ENCODE peak calls at places on chromosome 22, in ten cellular contexts. E, K, R, N, C, W, H, U, G and O are unnamed samples.
A peak's percentile ranks its signal among the peaks of the same experiment; 100 is the strongest.

GRCh38 chr22:39928556-39929401 is 27.9 kb downstream of the GRAP2 start:
- DNase-seq in R (no peak), C (no peak), N (no peak), U (no peak), E (no peak), K (no peak), H (no peak), G (no peak), W (no peak), O (no peak)

GRCh38 chr22:27617214-27617881 is 184.2 kb downstream of the MN1 start:
- DNase-seq in W (no peak), E (no peak), C (no peak), G (no peak), N (no peak), K (no peak), R (no peak), H (no peak), U (no peak), O (no peak)

GRCh38 chr22:41994506-41994905 is 4.1 kb upstream of the WBP2NL start:
- DNase-seq in U (no peak), H (no peak), K (no peak), G (no peak), R (no peak), C (no peak), W (no peak), N (no peak), E (no peak), O (no peak)

GRCh38 chr22:50674606-50675552 is 2.3 kb downstream of the SHANK3 start:
- DNase-seq in C (no peak), W (no peak), K (peak; percentile 26), U (peak; percentile 22), G (peak; percentile 91), E (no peak), H (no peak), N (no peak), R (no peak), O (peak; percentile 43)

GRCh38 chr22:27075891-27076290 is 418.5 kb downstream of the MIAT start:
- DNase-seq in E (no peak), R (no peak), N (no peak), W (no peak), H (no peak), G (no peak), U (peak; percentile 14), K (no peak), C (no peak), O (no peak)

GRCh38 chr22:29302402-29302680 is 4.1 kb upstream of the GAS2L1 start:
- DNase-seq in U (no peak), H (no peak), R (no peak), W (no peak), N (no peak), K (no peak), G (no peak), E (no peak), C (no peak), O (no peak)

GRCh38 chr22:44611880-44612496 is 90.0 kb upstream of the PRR5 start:
- DNase-seq in E (no peak), N (no peak), C (no peak), G (no peak), H (no peak), K (no peak), R (no peak), W (no peak), U (no peak), O (no peak)

GRCh38 chr22:47841166-47841565 is 1078.7 kb downstream of the TBC1D22A start:
- DNase-seq in C (no peak), U (no peak), H (no peak), R (no peak), K (no peak), G (no peak), E (no peak), N (no peak), W (no peak), O (no peak)

GRCh38 chr22:42280836-42281235 is 10.4 kb upstream of the TCF20 start:
- DNase-seq in K (no peak), H (no peak), W (no peak), U (no peak), R (no peak), C (no peak), G (peak; percentile 15), N (no peak), E (no peak), O (no peak)

GRCh38 chr22:19523240-19524169 is 705 bp downstream of the CLDN5 start:
- DNase-seq in U (peak; percentile 33), G (peak; percentile 69), H (no peak), W (peak; percentile 28), N (no peak), K (no peak), C (peak; percentile 43), R (no peak), E (no peak), O (no peak)

GRCh38 chr22:46117206-46118199 is 32.8 kb upstream of the PPARA start:
- DNase-seq in W (no peak), N (no peak), H (no peak), G (no peak), R (no peak), C (no peak), E (no peak), U (no peak), K (no peak), O (no peak)

GRCh38 chr22:49951001-49951677 is 9.4 kb upstream of the PIM3 start:
- DNase-seq in K (no peak), R (no peak), H (no peak), W (peak; percentile 91), E (no peak), N (no peak), U (no peak), C (no peak), G (peak; percentile 38), O (peak; percentile 69)

GRCh38 chr22:49561976-49562375 is 265.7 kb downstream of the BRD1 start:
- DNase-seq in K (no peak), G (no peak), N (no peak), C (no peak), H (no peak), W (no peak), R (no peak), E (no peak), U (peak; percentile 25), O (no peak)

GRCh38 chr22:44698531-44699421 is 3.2 kb upstream of the PRR5 start:
- DNase-seq in H (no peak), N (no peak), W (peak; percentile 76), K (no peak), E (no peak), G (peak; percentile 75), C (peak; percentile 100), U (no peak), R (no peak), O (no peak)

GRCh38 chr22:23113067-23113846 is 28.5 kb downstream of the RSPH14 start:
- DNase-seq in R (no peak), W (peak; percentile 22), N (no peak), K (peak; percentile 36), H (peak; percentile 30), U (no peak), C (peak; percentile 28), G (no peak), E (no peak), O (no peak)

GRCh38 chr22:44975444-44976262 is 34.2 kb downstream of the PHF21B start:
- DNase-seq in R (peak; percentile 61), U (peak; percentile 88), K (peak; percentile 85), G (peak; percentile 92), W (peak; percentile 72), N (peak; percentile 45), C (peak; percentile 82), E (no peak), H (peak; percentile 20), O (no peak)

GRCh38 chr22:38032681-38033521 is 24.3 kb upstream of the PICK1 start:
- DNase-seq in K (no peak), R (no peak), G (no peak), N (no peak), C (peak; percentile 80), U (no peak), E (no peak), W (peak; percentile 78), H (no peak), O (no peak)

GRCh38 chr22:28016781-28017557 is 97.9 kb upstream of the PITPNB start:
- DNase-seq in G (no peak), C (no peak), H (no peak), N (no peak), U (no peak), K (peak; percentile 16), E (no peak), W (no peak), R (no peak), O (no peak)

GRCh38 chr22:40249286-40249685 is 71.6 kb downstream of the TNRC6B start:
- DNase-seq in K (no peak), R (no peak), G (no peak), C (no peak), N (no peak), W (no peak), H (no peak), E (no peak), U (no peak), O (no peak)

GRCh38 chr22:37383342-37383741 is 43.9 kb downstream of the ELFN2 start:
- DNase-seq in H (no peak), N (no peak), E (no peak), U (peak; percentile 60), G (no peak), K (no peak), W (no peak), C (no peak), R (no peak), O (peak; percentile 52)

GRCh38 chr22:28829358-28830181 is 29.2 kb upstream of the XBP1 start:
- DNase-seq in R (peak; percentile 29), K (peak; percentile 78), H (peak; percentile 20), U (peak; percentile 74), E (peak; percentile 61), W (peak; percentile 70), N (peak; percentile 71), C (peak; percentile 72), G (peak; percentile 68), O (peak; percentile 85)

GRCh38 chr22:47651216-47651987 is 889.0 kb downstream of the TBC1D22A start:
- DNase-seq in H (no peak), C (no peak), K (no peak), G (peak; percentile 7), E (no peak), R (no peak), N (no peak), W (no peak), U (no peak), O (no peak)

GRCh38 chr22:47143249-47143938 is 380.9 kb downstream of the TBC1D22A start:
- DNase-seq in N (no peak), K (no peak), C (no peak), R (no peak), H (no peak), W (no peak), E (no peak), U (no peak), G (no peak), O (no peak)

GRCh38 chr22:23094695-23095466 is 24.6 kb downstream of the GNAZ start:
- DNase-seq in K (no peak), C (no peak), U (no peak), R (no peak), W (no peak), H (no peak), E (no peak), N (no peak), G (no peak), O (no peak)

GRCh38 chr22:50227588-50228215 is 17.1 kb downstream of the TUBGCP6 start:
- DNase-seq in N (no peak), C (no peak), K (no peak), W (no peak), G (no peak), E (no peak), H (no peak), R (no peak), U (no peak), O (no peak)

GRCh38 chr22:49763696-49764095 is 64.0 kb downstream of the BRD1 start:
- DNase-seq in G (no peak), N (no peak), C (no peak), R (no peak), W (no peak), E (no peak), H (no peak), U (no peak), K (peak; percentile 17), O (no peak)

GRCh38 chr22:41833369-41834004 is 582 bp downstream of the SREBF2 start:
- DNase-seq in N (peak; percentile 51), U (peak; percentile 48), G (no peak), W (no peak), C (peak; percentile 38), E (peak; percentile 24), R (no peak), H (peak; percentile 53), K (peak; percentile 42), O (peak; percentile 43)

GRCh38 chr22:49211176-49211575 is 616.5 kb downstream of the BRD1 start:
- DNase-seq in G (peak; percentile 3), N (no peak), K (no peak), W (no peak), E (no peak), H (no peak), R (no peak), C (no peak), U (no peak), O (no peak)